ENCODE peak calls at places on chromosome 20, in ten cellular contexts. V is cardiac muscle cell, N is neural progenitor cell, G is pancreas, Y is HL-60, E is right atrium auricular region, S is hepatocyte, F is PC-3, L is dorsolateral prefrontal cortex, J is upper lobe of right lung. R is an unnamed sample.

GRCh38 chr20:25356294-25356933 is 34.2 kb downstream of the ABHD12 start:
- DNase-seq in F (no peak), N (peak; percentile 29), V (no peak), G (no peak), E (no peak), L (no peak), Y (no peak), J (no peak), S (no peak), R (no peak)

GRCh38 chr20:21615617-21616080 is 89.8 kb upstream of the PAX1 start:
- DNase-seq in G (no peak), Y (peak; percentile 15), F (peak; percentile 73), J (peak; percentile 63), N (peak; percentile 84), V (peak; percentile 40), E (no peak), L (peak; percentile 88), S (peak; percentile 79), R (peak; percentile 48)

GRCh38 chr20:20331796-20332195 is 36.1 kb upstream of the INSM1 start:
- DNase-seq in N (no peak), S (no peak), G (no peak), J (no peak), Y (no peak), F (no peak), V (no peak), E (no peak), L (no peak), R (no peak)

GRCh38 chr20:31693987-31694661 is 28.5 kb downstream of the BCL2L1 start:
- DNase-seq in J (no peak), E (no peak), F (peak; percentile 5), G (no peak), Y (no peak), S (no peak), L (no peak), V (no peak), N (peak; percentile 56), R (no peak)

GRCh38 chr20:53122853-53123252 is 150.7 kb downstream of the TSHZ2 start:
- DNase-seq in L (no peak), E (no peak), N (no peak), G (no peak), V (no peak), S (no peak), J (no peak), F (no peak), Y (no peak), R (no peak)

GRCh38 chr20:6178537-6178936 is 55.7 kb upstream of the FERMT1 start:
- DNase-seq in E (no peak), L (no peak), F (peak; percentile 72), V (peak; percentile 70), G (no peak), S (peak; percentile 60), J (no peak), Y (no peak), N (peak; percentile 44), R (peak; percentile 52)

GRCh38 chr20:33322456-33322855 is 39.4 kb downstream of the BPIFB1 start:
- DNase-seq in V (no peak), Y (no peak), N (no peak), L (no peak), G (no peak), E (no peak), F (peak; percentile 63), J (no peak), S (no peak), R (no peak)

GRCh38 chr20:36104856-36105255 is 49.7 kb upstream of the EPB41L1 start:
- DNase-seq in S (no peak), F (no peak), L (no peak), J (no peak), Y (no peak), N (no peak), V (no peak), E (no peak), G (no peak), R (no peak)

GRCh38 chr20:25399038-25399430 is 8.4 kb upstream of the ABHD12 start:
- DNase-seq in Y (no peak), E (no peak), S (peak; percentile 78), F (peak; percentile 96), G (no peak), N (peak; percentile 83), V (peak; percentile 82), J (no peak), L (no peak), R (peak; percentile 80)

GRCh38 chr20:44734938-44735337 is 10.7 kb upstream of the KCNK15 start:
- DNase-seq in Y (no peak), N (peak; percentile 47), E (no peak), F (peak; percentile 73), L (no peak), V (peak; percentile 74), J (no peak), G (no peak), S (peak; percentile 38), R (peak; percentile 33)

GRCh38 chr20:32742322-32743236 is 688 bp downstream of the COMMD7 start:
- DNase-seq in F (no peak), S (peak; percentile 42), J (no peak), V (no peak), E (no peak), Y (no peak), L (no peak), G (peak; percentile 32), N (peak; percentile 25), R (no peak)

GRCh38 chr20:31698803-31699718 is 23.6 kb downstream of the BCL2L1 start:
- DNase-seq in N (no peak), F (peak; percentile 88), E (peak; percentile 79), V (peak; percentile 88), J (no peak), L (no peak), G (no peak), Y (no peak), S (peak; percentile 90), R (peak; percentile 90)

DNA sequence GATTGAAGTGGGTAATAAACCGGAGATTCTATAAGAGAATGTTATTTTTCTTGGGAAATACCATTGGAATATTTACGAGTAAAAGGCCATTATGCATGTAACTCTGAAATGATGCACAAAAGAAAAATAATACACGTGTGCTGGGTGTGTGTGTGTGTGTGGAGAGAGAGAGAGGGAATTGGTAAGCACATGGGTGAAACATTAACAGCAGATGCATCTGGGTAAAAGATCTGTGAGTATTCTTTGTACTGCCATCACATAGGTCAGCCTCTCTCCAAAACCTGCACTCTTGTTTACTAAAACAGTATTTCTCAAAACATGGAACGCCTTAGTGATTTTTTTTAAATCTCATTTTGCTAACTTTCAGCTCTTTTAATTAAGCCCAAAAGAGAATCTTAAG is 28.9 kb downstream of the EYA2 start:
- DNase-seq in S (no peak), N (no peak), V (no peak), Y (no peak), E (no peak), J (no peak), G (no peak), F (no peak), L (no peak), R (no peak)
- H3K27ac ChIP-seq in S (no peak overlapping the region), N (no peak overlapping the region), V (no peak overlapping the region), Y (no peak overlapping the region), E (no peak overlapping the region), J (no peak overlapping the region), G (no peak overlapping the region), F (no peak overlapping the region), L (no peak overlapping the region), R (no peak overlapping the region)

GRCh38 chr20:13755809-13756208 is 28.9 kb downstream of the ESF1 start:
- DNase-seq in Y (no peak), J (no peak), S (no peak), V (peak; percentile 27), N (no peak), G (no peak), E (no peak), F (no peak), L (no peak), R (no peak)
- TF ChIP-seq CTCF in Y (no peak), J (peak; percentile 23), S (no peak), V (peak; percentile 11), N (no peak), G (no peak), E (peak; percentile 32), F (no peak), L (no peak), R (no peak)

GRCh38 chr20:45817652-45818194 is 5.3 kb downstream of the UBE2C start:
- DNase-seq in S (no peak), E (no peak), Y (no peak), G (no peak), N (no peak), J (no peak), F (peak; percentile 45), V (peak; percentile 87), L (no peak), R (peak; percentile 71)
- H3K27ac ChIP-seq in S (peak overlapping the region; percentile 25), E (no peak overlapping the region), Y (no peak overlapping the region), G (no peak overlapping the region), N (peak overlapping the region; percentile 38), J (no peak overlapping the region), F (peak overlapping the region; percentile 1), V (peak overlapping the region; percentile 25), L (no peak overlapping the region), R (no peak overlapping the region)

GRCh38 chr20:58891076-58891685 is 38.7 kb downstream of the GNAS start:
- DNase-seq in L (no peak), S (peak; percentile 94), Y (no peak), F (peak; percentile 74), N (peak; percentile 91), E (no peak), G (peak; percentile 86), V (peak; percentile 85), J (peak; percentile 93), R (peak; percentile 35)

GRCh38 chr20:58892932-58893224 is 40.4 kb downstream of the GNAS start:
- DNase-seq in G (no peak), F (no peak), E (no peak), Y (no peak), S (no peak), V (no peak), J (no peak), L (no peak), N (no peak), R (no peak)

GRCh38 chr20:58891686-58892125 is 39.2 kb downstream of the GNAS start:
- DNase-seq in V (no peak), N (peak; percentile 84), J (peak; percentile 72), S (peak; percentile 70), G (peak; percentile 73), L (no peak), E (no peak), F (peak; percentile 44), Y (no peak), R (no peak)

GRCh38 chr20:58893355-58894151 is 41.0 kb downstream of the GNAS start:
- DNase-seq in E (no peak), N (no peak), S (no peak), G (no peak), V (no peak), J (no peak), F (no peak), Y (no peak), L (no peak), R (no peak)

DNA sequence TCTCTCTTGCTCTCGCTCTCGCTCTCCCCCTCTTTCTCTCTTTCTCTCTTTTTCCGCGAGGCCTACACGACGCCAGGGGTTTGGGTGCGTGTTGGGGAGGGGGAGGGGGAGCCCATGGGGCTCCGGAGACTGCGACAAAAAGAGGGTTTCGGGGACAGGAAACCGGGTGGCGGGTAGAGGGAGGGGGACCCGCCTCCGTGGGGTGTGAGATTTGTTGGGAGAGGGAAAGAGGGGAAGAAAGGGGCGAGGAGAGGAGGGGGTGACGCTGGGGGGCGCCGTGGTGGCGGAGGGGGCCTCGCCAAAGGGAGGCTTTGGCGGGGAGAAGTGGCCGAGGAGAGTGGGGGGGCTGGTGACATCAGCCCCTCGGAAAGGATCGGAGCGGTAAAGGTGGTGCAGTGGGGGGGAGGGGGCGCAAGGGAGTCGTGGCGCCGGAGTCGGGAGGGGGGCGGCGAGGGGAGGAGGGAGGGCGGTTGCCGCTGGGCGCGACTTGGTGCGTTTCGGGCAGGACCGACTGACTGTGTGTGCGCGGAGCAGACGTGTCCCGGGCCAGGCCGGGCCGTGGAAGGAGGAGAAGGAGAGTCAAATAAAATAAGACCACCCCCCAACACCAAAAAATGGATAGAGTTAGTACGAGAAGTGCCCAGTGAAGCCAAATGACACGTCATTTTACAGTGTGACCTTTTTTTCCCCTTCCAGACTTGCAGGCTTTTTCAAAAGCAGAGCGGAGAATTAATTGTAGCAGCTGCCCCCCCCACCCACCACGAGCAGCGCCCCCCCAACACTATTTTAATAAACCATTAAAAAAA is 39.8 kb downstream of the GNAS start:
- DNase-seq in N (peak; percentile 86), L (peak; percentile 63), V (peak; percentile 59), S (peak; percentile 90), J (peak; percentile 89), E (peak; percentile 77), F (peak; percentile 66), G (peak; percentile 86), Y (no peak), R (peak; percentile 34)
- TF ChIP-seq CTCF in N (peak; percentile 23), L (no peak), V (peak; percentile 8), S (peak; percentile 11), J (peak; percentile 8), E (peak; percentile 37), F (peak; percentile 39), G (no peak), Y (no peak), R (no peak)

R was measured in brain microvascular endothelial cell.